ENCODE peak calls at places on chromosome 9, in four cellular contexts. M, Y, A and G are unnamed samples.

GRCh38 chr9:82882133-82882532 is 180.8 kb downstream of the RASEF start:
- DNase-seq in M (no peak), Y (no peak), A (no peak), G (no peak)

GRCh38 chr9:79501546-79501945 is 70.2 kb upstream of the TLE4 start:
- DNase-seq in M (no peak), Y (no peak), A (no peak), G (no peak)

GRCh38 chr9:36017278-36017677 is 19.4 kb upstream of the RECK start:
- DNase-seq in M (no peak), Y (no peak), A (no peak), G (no peak)

GRCh38 chr9:115845648-115846312 is 307.8 kb upstream of the PAPPA start:
- DNase-seq in M (no peak), Y (no peak), A (no peak), G (no peak)

GRCh38 chr9:87610200-87611155 is 112.8 kb downstream of the DAPK1 start:
- DNase-seq in M (no peak), Y (no peak), A (no peak), G (no peak)

GRCh38 chr9:77883846-77884771 is 147.5 kb downstream of the GNAQ start:
- DNase-seq in M (no peak), Y (no peak), A (no peak), G (no peak)

GRCh38 chr9:90432951-90433350 is 209.7 kb downstream of the DIRAS2 start:
- DNase-seq in M (no peak), Y (no peak), A (no peak), G (no peak)

GRCh38 chr9:129071526-129072131 is 9.3 kb upstream of the DOLPP1 start:
- DNase-seq in M (no peak), Y (no peak), A (no peak), G (no peak)

GRCh38 chr9:70110194-70111041 is 66.8 kb downstream of the MAMDC2 start:
- DNase-seq in M (no peak), Y (no peak), A (peak), G (no peak)

GRCh38 chr9:116870566-116870965 is 183.5 kb downstream of the TRIM32 start:
- DNase-seq in M (no peak), Y (no peak), A (no peak), G (no peak)

GRCh38 chr9:110750272-110750671 is 81.7 kb downstream of the MUSK start:
- DNase-seq in M (no peak), Y (no peak), A (no peak), G (no peak)

GRCh38 chr9:1938675-1939170 is 76.4 kb upstream of the SMARCA2 start:
- DNase-seq in M (no peak), Y (no peak), A (no peak), G (no peak)

GRCh38 chr9:84054341-84055010 is 73.9 kb downstream of the RMI1 start:
- DNase-seq in M (no peak), Y (no peak), A (no peak), G (no peak)

GRCh38 chr9:106075991-106076390 is 381.6 kb downstream of the TMEM38B start:
- DNase-seq in M (no peak), Y (no peak), A (no peak), G (no peak)